ENCODE peak calls at places on chromosomes 5 and 9, in seven cellular contexts. One of them, this sample, is unnamed.

GRCh38 chr5:36337592-36337991 is 35.9 kb upstream of the RANBP3L start:
- DNase-seq in cardiac muscle cell: no peak
- DNase-seq in endothelial cell: no peak
- DNase-seq in GOT3: no peak
- DNase-seq in NT2/D1: no peak
- DNase-seq in choroid plexus epithelial cell: no peak
- DNase-seq in amniotic stem cell: no peak
- DNase-seq in this sample: no peak

GRCh38 chr9:78196258-78196657 is 39.6 kb upstream of the CEP78 start:
- DNase-seq in endothelial cell: no peak
- DNase-seq in amniotic stem cell: no peak
- DNase-seq in cardiac muscle cell: no peak
- DNase-seq in GOT3: no peak
- DNase-seq in choroid plexus epithelial cell: no peak
- DNase-seq in NT2/D1: no peak
- DNase-seq in this sample: peak; percentile 12

GRCh38 chr5:74124826-74125225 is 498.8 kb downstream of the ARHGEF28 start:
- DNase-seq in endothelial cell: no peak
- DNase-seq in NT2/D1: no peak
- DNase-seq in GOT3: no peak
- DNase-seq in cardiac muscle cell: no peak
- DNase-seq in amniotic stem cell: no peak
- DNase-seq in choroid plexus epithelial cell: peak; percentile 61
- DNase-seq in this sample: no peak

GRCh38 chr9:128150594-128151342 is 1.5 kb downstream of the LCN2 start:
- DNase-seq in cardiac muscle cell: peak; percentile 17
- DNase-seq in choroid plexus epithelial cell: no peak
- DNase-seq in amniotic stem cell: no peak
- DNase-seq in endothelial cell: peak; percentile 56
- DNase-seq in NT2/D1: no peak
- DNase-seq in GOT3: no peak
- DNase-seq in this sample: no peak

GRCh38 chr9:131817073-131817472 is 77.2 kb upstream of the RAPGEF1 start:
- DNase-seq in NT2/D1: no peak
- DNase-seq in choroid plexus epithelial cell: no peak
- DNase-seq in GOT3: no peak
- DNase-seq in cardiac muscle cell: no peak
- DNase-seq in endothelial cell: no peak
- DNase-seq in amniotic stem cell: no peak
- DNase-seq in this sample: no peak

GRCh38 chr9:100170556-100170955 is 71.5 kb downstream of the INVS start:
- DNase-seq in choroid plexus epithelial cell: peak; percentile 10
- DNase-seq in endothelial cell: no peak
- DNase-seq in amniotic stem cell: no peak
- DNase-seq in cardiac muscle cell: no peak
- DNase-seq in NT2/D1: no peak
- DNase-seq in GOT3: no peak
- DNase-seq in this sample: no peak

GRCh38 chr9:20592673-20593072 is 29.6 kb downstream of the MLLT3 start:
- DNase-seq in cardiac muscle cell: no peak
- DNase-seq in endothelial cell: no peak
- DNase-seq in GOT3: no peak
- DNase-seq in choroid plexus epithelial cell: no peak
- DNase-seq in NT2/D1: no peak
- DNase-seq in amniotic stem cell: no peak
- DNase-seq in this sample: no peak

GRCh38 chr5:62268792-62269191 is 37.2 kb upstream of the KIF2A start:
- DNase-seq in NT2/D1: no peak
- DNase-seq in endothelial cell: no peak
- DNase-seq in cardiac muscle cell: no peak
- DNase-seq in amniotic stem cell: no peak
- DNase-seq in GOT3: no peak
- DNase-seq in choroid plexus epithelial cell: no peak
- DNase-seq in this sample: no peak

GRCh38 chr5:96657068-96657467 is 5.1 kb upstream of the CAST start:
- DNase-seq in cardiac muscle cell: no peak
- DNase-seq in choroid plexus epithelial cell: peak; percentile 92
- DNase-seq in GOT3: peak; percentile 36
- DNase-seq in amniotic stem cell: peak; percentile 81
- DNase-seq in endothelial cell: no peak
- DNase-seq in NT2/D1: no peak
- DNase-seq in this sample: no peak

GRCh38 chr9:83622433-83622813 is 520 bp upstream of the IDNK start:
- DNase-seq in amniotic stem cell: no peak
- DNase-seq in NT2/D1: no peak
- DNase-seq in choroid plexus epithelial cell: no peak
- DNase-seq in cardiac muscle cell: no peak
- DNase-seq in GOT3: no peak
- DNase-seq in endothelial cell: no peak
- DNase-seq in this sample: no peak

GRCh38 chr5:171422495-171422894 is 3.0 kb downstream of the FGF18 start:
- DNase-seq in GOT3: no peak
- DNase-seq in NT2/D1: no peak
- DNase-seq in amniotic stem cell: no peak
- DNase-seq in endothelial cell: no peak
- DNase-seq in choroid plexus epithelial cell: no peak
- DNase-seq in cardiac muscle cell: no peak
- DNase-seq in this sample: no peak

GRCh38 chr9:110545705-110546104 is 33.8 kb downstream of the SVEP1 start:
- DNase-seq in choroid plexus epithelial cell: no peak
- DNase-seq in amniotic stem cell: no peak
- DNase-seq in NT2/D1: no peak
- DNase-seq in endothelial cell: no peak
- DNase-seq in cardiac muscle cell: no peak
- DNase-seq in GOT3: no peak
- DNase-seq in this sample: no peak

GRCh38 chr9:70761139-70761538 is 346.7 kb upstream of the KLF9 start:
- DNase-seq in GOT3: no peak
- DNase-seq in NT2/D1: no peak
- DNase-seq in endothelial cell: no peak
- DNase-seq in amniotic stem cell: no peak
- DNase-seq in cardiac muscle cell: no peak
- DNase-seq in choroid plexus epithelial cell: no peak
- DNase-seq in this sample: no peak

GRCh38 chr5:139415221-139415861 is 11.5 kb upstream of the SPATA24 start:
- DNase-seq in endothelial cell: no peak
- DNase-seq in GOT3: no peak
- DNase-seq in choroid plexus epithelial cell: no peak
- DNase-seq in cardiac muscle cell: no peak
- DNase-seq in amniotic stem cell: no peak
- DNase-seq in NT2/D1: no peak
- DNase-seq in this sample: no peak

GRCh38 chr5:54742417-54742889 is 224.9 kb downstream of the SNX18 start:
- DNase-seq in amniotic stem cell: peak; percentile 74
- DNase-seq in NT2/D1: no peak
- DNase-seq in cardiac muscle cell: peak; percentile 39
- DNase-seq in GOT3: no peak
- DNase-seq in endothelial cell: peak; percentile 14
- DNase-seq in choroid plexus epithelial cell: peak; percentile 70
- DNase-seq in this sample: no peak

GRCh38 chr9:114721491-114722362 is 39.7 kb upstream of the TEX48 start:
- DNase-seq in cardiac muscle cell: no peak
- DNase-seq in endothelial cell: no peak
- DNase-seq in GOT3: no peak
- DNase-seq in amniotic stem cell: no peak
- DNase-seq in choroid plexus epithelial cell: peak; percentile 22
- DNase-seq in NT2/D1: no peak
- DNase-seq in this sample: no peak

GRCh38 chr5:24644757-24645156 is at the start of gene CDH10:
- DNase-seq in endothelial cell: peak; percentile 85
- DNase-seq in amniotic stem cell: peak; percentile 10
- DNase-seq in cardiac muscle cell: peak; percentile 79
- DNase-seq in choroid plexus epithelial cell: peak; percentile 12
- DNase-seq in NT2/D1: peak; percentile 94
- DNase-seq in GOT3: no peak
- DNase-seq in this sample: no peak

GRCh38 chr5:134586866-134587524 is 45.6 kb downstream of the SAR1B start:
- DNase-seq in choroid plexus epithelial cell: peak; percentile 86
- DNase-seq in GOT3: peak; percentile 68
- DNase-seq in cardiac muscle cell: peak; percentile 76
- DNase-seq in endothelial cell: peak; percentile 93
- DNase-seq in amniotic stem cell: peak; percentile 28
- DNase-seq in NT2/D1: peak; percentile 81
- DNase-seq in this sample: peak; percentile 70

GRCh38 chr5:54889826-54890225 is 95.6 kb downstream of the ESM1 start:
- DNase-seq in amniotic stem cell: peak; percentile 24
- DNase-seq in NT2/D1: no peak
- DNase-seq in endothelial cell: no peak
- DNase-seq in choroid plexus epithelial cell: peak; percentile 79
- DNase-seq in GOT3: no peak
- DNase-seq in cardiac muscle cell: peak; percentile 15
- DNase-seq in this sample: no peak

GRCh38 chr9:129242191-129242953 is 64.3 kb upstream of the IER5L start:
- DNase-seq in cardiac muscle cell: no peak
- DNase-seq in GOT3: no peak
- DNase-seq in NT2/D1: no peak
- DNase-seq in amniotic stem cell: no peak
- DNase-seq in endothelial cell: no peak
- DNase-seq in choroid plexus epithelial cell: no peak
- DNase-seq in this sample: no peak

GRCh38 chr5:56711191-56711590 is 104.2 kb upstream of the MAP3K1 start:
- DNase-seq in GOT3: no peak
- DNase-seq in cardiac muscle cell: no peak
- DNase-seq in choroid plexus epithelial cell: peak; percentile 54
- DNase-seq in endothelial cell: no peak
- DNase-seq in amniotic stem cell: peak; percentile 38
- DNase-seq in NT2/D1: no peak
- DNase-seq in this sample: no peak

GRCh38 chr5:158013939-158014338 is 155.0 kb upstream of the CLINT1 start:
- DNase-seq in amniotic stem cell: no peak
- DNase-seq in GOT3: peak; percentile 15
- DNase-seq in endothelial cell: peak; percentile 9
- DNase-seq in cardiac muscle cell: peak; percentile 58
- DNase-seq in choroid plexus epithelial cell: peak; percentile 70
- DNase-seq in NT2/D1: peak; percentile 36
- DNase-seq in this sample: no peak

GRCh38 chr9:22307013-22307711 is 139.5 kb upstream of the DMRTA1 start:
- DNase-seq in endothelial cell: peak; percentile 44
- DNase-seq in NT2/D1: peak; percentile 61
- DNase-seq in GOT3: no peak
- DNase-seq in cardiac muscle cell: peak; percentile 78
- DNase-seq in amniotic stem cell: peak; percentile 74
- DNase-seq in choroid plexus epithelial cell: peak; percentile 91
- DNase-seq in this sample: no peak

GRCh38 chr5:108521011-108521700 is 139.3 kb upstream of the FBXL17 start:
- DNase-seq in amniotic stem cell: no peak
- DNase-seq in endothelial cell: peak; percentile 11
- DNase-seq in choroid plexus epithelial cell: no peak
- DNase-seq in cardiac muscle cell: no peak
- DNase-seq in NT2/D1: no peak
- DNase-seq in GOT3: no peak
- DNase-seq in this sample: peak; percentile 97

GRCh38 chr5:130316971-130317421 is 412.7 kb downstream of the CHSY3 start:
- DNase-seq in endothelial cell: no peak
- DNase-seq in GOT3: no peak
- DNase-seq in amniotic stem cell: no peak
- DNase-seq in cardiac muscle cell: no peak
- DNase-seq in choroid plexus epithelial cell: no peak
- DNase-seq in NT2/D1: no peak
- DNase-seq in this sample: no peak

GRCh38 chr9:124341455-124342170 is 73.6 kb downstream of the PSMB7 start:
- DNase-seq in cardiac muscle cell: no peak
- DNase-seq in choroid plexus epithelial cell: no peak
- DNase-seq in endothelial cell: no peak
- DNase-seq in amniotic stem cell: no peak
- DNase-seq in GOT3: no peak
- DNase-seq in NT2/D1: no peak
- DNase-seq in this sample: no peak

GRCh38 chr9:122056484-122056883 is 36.6 kb downstream of the TTLL11 start:
- DNase-seq in cardiac muscle cell: peak; percentile 71
- DNase-seq in amniotic stem cell: no peak
- DNase-seq in choroid plexus epithelial cell: peak; percentile 18
- DNase-seq in NT2/D1: no peak
- DNase-seq in endothelial cell: peak; percentile 25
- DNase-seq in GOT3: no peak
- DNase-seq in this sample: no peak

GRCh38 chr9:125908138-125908537 is 161.0 kb downstream of the PBX3 start:
- DNase-seq in choroid plexus epithelial cell: peak; percentile 14
- DNase-seq in endothelial cell: no peak
- DNase-seq in NT2/D1: no peak
- DNase-seq in cardiac muscle cell: no peak
- DNase-seq in GOT3: no peak
- DNase-seq in amniotic stem cell: no peak
- DNase-seq in this sample: no peak

GRCh38 chr9:15278839-15279238 is 28.2 kb downstream of the TTC39B start:
- DNase-seq in choroid plexus epithelial cell: no peak
- DNase-seq in endothelial cell: no peak
- DNase-seq in GOT3: no peak
- DNase-seq in amniotic stem cell: no peak
- DNase-seq in cardiac muscle cell: no peak
- DNase-seq in NT2/D1: no peak
- DNase-seq in this sample: no peak

GRCh38 chr5:114360816-114361723 is 800 bp upstream of the KCNN2 start:
- DNase-seq in choroid plexus epithelial cell: no peak
- DNase-seq in cardiac muscle cell: peak; percentile 83
- DNase-seq in endothelial cell: peak; percentile 78
- DNase-seq in GOT3: no peak
- DNase-seq in NT2/D1: peak; percentile 63
- DNase-seq in amniotic stem cell: peak; percentile 27
- DNase-seq in this sample: no peak

GRCh38 chr5:142845402-142845901 is 75.3 kb downstream of the ARHGAP26 start:
- DNase-seq in GOT3: no peak
- DNase-seq in endothelial cell: no peak
- DNase-seq in amniotic stem cell: no peak
- DNase-seq in choroid plexus epithelial cell: no peak
- DNase-seq in cardiac muscle cell: peak; percentile 44
- DNase-seq in NT2/D1: no peak
- DNase-seq in this sample: no peak

GRCh38 chr5:135094339-135095051 is 60.5 kb upstream of the PITX1 start:
- DNase-seq in choroid plexus epithelial cell: no peak
- DNase-seq in endothelial cell: no peak
- DNase-seq in GOT3: no peak
- DNase-seq in amniotic stem cell: no peak
- DNase-seq in NT2/D1: no peak
- DNase-seq in cardiac muscle cell: no peak
- DNase-seq in this sample: no peak

GRCh38 chr9:98740226-98740881 is 31.6 kb upstream of the GABBR2 start:
- DNase-seq in choroid plexus epithelial cell: no peak
- DNase-seq in NT2/D1: no peak
- DNase-seq in GOT3: no peak
- DNase-seq in endothelial cell: no peak
- DNase-seq in cardiac muscle cell: no peak
- DNase-seq in amniotic stem cell: no peak
- DNase-seq in this sample: no peak

GRCh38 chr5:122390107-122390506 is 78.1 kb downstream of the SNCAIP start:
- DNase-seq in amniotic stem cell: no peak
- DNase-seq in GOT3: no peak
- DNase-seq in endothelial cell: no peak
- DNase-seq in NT2/D1: no peak
- DNase-seq in cardiac muscle cell: no peak
- DNase-seq in choroid plexus epithelial cell: no peak
- DNase-seq in this sample: no peak

GRCh38 chr9:124448019-124448418 is 2.2 kb upstream of the ADGRD2 start:
- DNase-seq in endothelial cell: no peak
- DNase-seq in cardiac muscle cell: no peak
- DNase-seq in choroid plexus epithelial cell: no peak
- DNase-seq in NT2/D1: no peak
- DNase-seq in amniotic stem cell: no peak
- DNase-seq in GOT3: no peak
- DNase-seq in this sample: no peak